ENCODE peak calls at places on chromosome 7, in eight cellular contexts. A is astrocyte of the spinal cord, N is breast epithelium, X is A549, O is cardiac muscle cell, L is endodermal cell, Y is NB4, E is fibroblast of mammary gland. F is an unnamed sample.

GRCh38 chr7:2471022-2471329 is 5.2 kb downstream of the GRIFIN start:
- DNase-seq in X (no peak), Y (peak), O (peak), N (no peak), E (peak), A (peak), L (no peak), F (no peak)

GRCh38 chr7:69568266-69568665 is 30.0 kb upstream of the AUTS2 start:
- DNase-seq in O (no peak), X (no peak), A (no peak), E (no peak), Y (no peak), N (no peak), L (no peak), F (no peak)

GRCh38 chr7:51233375-51233774 is 83.2 kb downstream of the COBL start:
- DNase-seq in X (no peak), Y (no peak), O (no peak), E (no peak), N (no peak), L (peak), A (no peak), F (no peak)

GRCh38 chr7:129946282-129946681 is 6.5 kb downstream of the UBE2H start:
- DNase-seq in A (no peak), Y (no peak), N (peak), E (no peak), O (no peak), X (no peak), L (no peak), F (no peak)

GRCh38 chr7:81482600-81483186 is 287.2 kb downstream of the HGF start:
- DNase-seq in N (no peak), X (peak), E (peak), L (no peak), A (peak), Y (peak), O (peak), F (no peak)

GRCh38 chr7:140074780-140075179 is 12.0 kb upstream of the PARP12 start:
- DNase-seq in N (no peak), Y (no peak), X (no peak), A (peak), L (no peak), E (no peak), O (peak), F (no peak)

GRCh38 chr7:44283381-44284211 is 41.8 kb downstream of the CAMK2B start:
- DNase-seq in A (no peak), N (no peak), Y (no peak), E (no peak), L (peak), X (no peak), O (no peak), F (no peak)

GRCh38 chr7:44625899-44626511 is 19.6 kb downstream of the OGDH start:
- DNase-seq in E (no peak), Y (no peak), L (no peak), N (no peak), O (no peak), A (no peak), X (no peak), F (no peak)

GRCh38 chr7:91945476-91945875 is 4.8 kb downstream of the AKAP9 start:
- DNase-seq in A (peak), E (peak), X (peak), Y (peak), N (no peak), O (peak), L (no peak), F (no peak)

GRCh38 chr7:36141850-36142249 is 11.2 kb upstream of the EEPD1 start:
- DNase-seq in A (no peak), E (no peak), Y (no peak), O (no peak), X (no peak), L (no peak), N (no peak), F (no peak)

GRCh38 chr7:43590862-43591550 is 8.1 kb downstream of the STK17A start:
- DNase-seq in Y (no peak), E (no peak), N (no peak), O (no peak), L (no peak), X (no peak), A (no peak), F (peak)

GRCh38 chr7:19508821-19509220 is 200.0 kb downstream of the POLR1F start:
- DNase-seq in N (no peak), Y (no peak), X (no peak), O (no peak), L (no peak), E (no peak), A (no peak), F (no peak)

GRCh38 chr7:158649279-158649678 is 55.3 kb downstream of the NCAPG2 start:
- DNase-seq in O (peak), L (no peak), N (no peak), E (peak), Y (no peak), A (peak), X (peak), F (no peak)

DNA sequence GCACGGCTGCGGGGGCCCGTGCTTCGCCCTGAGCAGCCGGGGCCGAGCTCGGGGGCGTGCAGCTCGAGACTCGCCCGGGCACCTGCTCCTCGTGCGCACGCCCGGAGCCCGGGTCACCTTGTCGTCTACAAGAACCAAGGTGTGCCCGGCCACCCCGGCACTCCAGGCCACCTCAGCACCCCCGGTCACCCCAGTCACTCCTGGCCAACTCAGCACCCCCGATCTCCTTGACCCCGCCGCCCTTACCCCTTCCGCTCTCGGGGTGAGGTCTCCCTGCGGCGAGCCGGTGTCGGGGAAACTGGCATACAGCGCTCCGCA is 268 bp upstream of the IGFBP3 start:
- DNase-seq in X (no peak), L (no peak), O (no peak), A (peak), E (no peak), Y (no peak), N (no peak), F (no peak)
- H3K4me3 ChIP-seq in X (peak), L (peak), O (peak), A (peak), E (peak), Y (no peak), N (peak), F (no peak)

GRCh38 chr7:47401571-47402570 is 180.0 kb downstream of the TNS3 start:
- DNase-seq in O (no peak), N (no peak), L (peak), Y (no peak), X (no peak), A (no peak), E (no peak), F (no peak)
- H3K4me3 ChIP-seq in O (no peak), N (no peak), L (no peak), Y (no peak), X (no peak), A (no peak), E (no peak), F (no peak)

DNA sequence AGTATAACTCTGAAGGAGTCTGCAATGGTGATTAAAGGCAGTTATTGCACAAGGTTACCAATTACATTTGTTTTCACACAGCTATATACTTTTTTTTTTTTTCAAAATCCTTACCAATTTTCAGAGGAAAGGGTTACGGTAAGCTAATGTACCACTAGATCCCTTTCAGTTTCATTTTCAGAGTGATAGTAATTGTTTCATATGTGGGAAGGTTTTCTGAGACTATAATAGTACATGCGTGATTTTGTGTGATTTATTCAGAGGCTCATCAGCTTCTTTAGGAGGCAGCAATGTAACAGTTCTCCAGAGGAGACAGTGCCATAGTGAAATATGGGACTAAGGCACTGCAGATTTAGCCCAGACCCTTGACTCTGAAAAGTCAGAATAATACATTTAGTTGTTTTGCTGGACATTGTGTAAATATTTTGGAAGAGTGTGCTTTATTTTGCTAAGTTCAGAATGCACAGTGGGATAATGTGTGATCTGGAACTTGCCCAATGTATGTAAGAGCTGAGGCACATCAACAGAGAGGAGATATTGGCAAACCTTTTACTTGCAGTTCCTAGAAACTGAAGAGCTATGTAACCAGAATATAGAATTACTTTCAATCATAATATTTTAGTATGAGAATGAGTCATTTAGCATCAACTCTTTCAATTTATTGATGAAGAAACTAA is 207.5 kb upstream of the TEX47 start:
- DNase-seq in E (peak), Y (no peak), N (no peak), A (peak), L (no peak), X (no peak), O (peak), F (peak)
- H3K4me3 ChIP-seq in E (no peak), Y (no peak), N (peak), A (no peak), L (no peak), X (no peak), O (no peak), F (peak)

DNA sequence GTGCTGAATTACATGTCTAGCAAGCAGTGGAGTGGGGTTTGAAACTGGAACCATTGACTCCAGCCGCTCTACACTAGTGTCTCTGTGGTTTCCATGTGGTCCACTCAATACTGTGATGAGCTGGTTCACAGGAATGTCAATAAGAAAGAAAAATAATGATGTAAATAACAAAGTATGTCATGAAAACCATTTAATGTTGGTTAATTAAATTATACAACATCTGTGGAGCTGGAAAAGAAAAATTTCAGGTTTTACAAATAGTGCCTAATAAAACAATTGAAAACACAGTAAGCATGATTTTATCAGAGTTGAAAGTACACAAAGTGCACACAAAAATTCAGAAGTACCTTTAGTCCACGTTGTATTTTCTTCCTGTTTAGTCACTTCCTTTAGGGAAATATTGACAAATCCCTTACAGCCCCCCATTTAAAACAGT is 28.7 kb upstream of the NAMPT start:
- DNase-seq in O (peak), L (no peak), A (peak), X (no peak), Y (no peak), N (no peak), E (peak), F (no peak)
- H3K4me3 ChIP-seq in O (no peak), L (no peak), A (no peak), X (no peak), Y (no peak), N (no peak), E (no peak), F (no peak)

F was measured in GM12864.